ENCODE peak calls at places on chromosomes 3 and 15, in five cellular contexts. J is coronary artery, F is left ventricle myocardium inferior, E is lower leg skin, H is A549. G is an unnamed sample.

GRCh38 chr15:96046620-96047240 is 283.8 kb upstream of the NR2F2 start:
- DNase-seq in J (no peak), F (no peak), E (no peak), H (no peak), G (no peak)

GRCh38 chr3:24725514-24726255 is 231.0 kb upstream of the THRB start:
- DNase-seq in J (no peak), F (no peak), E (no peak), H (no peak), G (no peak)

GRCh38 chr3:155097009-155097349 is 16.9 kb downstream of the MME start:
- DNase-seq in J (no peak), F (no peak), E (no peak), H (no peak), G (no peak)

GRCh38 chr3:23096041-23096440 is 107.1 kb upstream of the UBE2E2 start:
- DNase-seq in J (no peak), F (no peak), E (no peak), H (peak), G (no peak)

GRCh38 chr3:29381595-29381994 is 100.7 kb downstream of the RBMS3 start:
- DNase-seq in J (no peak), F (no peak), E (no peak), H (no peak), G (no peak)

GRCh38 chr3:111776844-111777483 is 82.1 kb upstream of the PHLDB2 start:
- DNase-seq in J (no peak), F (no peak), E (no peak), H (no peak), G (no peak)

GRCh38 chr15:64686130-64686735 is 89.2 kb downstream of the RBPMS2 start:
- DNase-seq in J (no peak), F (no peak), E (no peak), H (peak), G (no peak)

GRCh38 chr3:9448643-9449042 is 51.2 kb downstream of the SETD5 start:
- DNase-seq in J (no peak), F (no peak), E (no peak), H (no peak), G (no peak)

GRCh38 chr3:186425788-186426730 is 64.0 kb upstream of the DGKG start:
- DNase-seq in J (no peak), F (no peak), E (no peak), H (peak), G (no peak)

GRCh38 chr3:37096292-37096691 is 78.1 kb downstream of the LRRFIP2 start:
- DNase-seq in J (no peak), F (no peak), E (no peak), H (peak), G (no peak)

GRCh38 chr3:172982731-172983364 is 158.2 kb downstream of the SPATA16 start:
- DNase-seq in J (no peak), F (no peak), E (no peak), H (peak), G (no peak)

GRCh38 chr3:151960956-151961580 is 87.6 kb downstream of the SUCNR1 start:
- DNase-seq in J (no peak), F (no peak), E (no peak), H (no peak), G (no peak)

GRCh38 chr3:16548721-16549120 is 35.2 kb upstream of the RFTN1 start:
- DNase-seq in J (no peak), F (no peak), E (no peak), H (no peak), G (no peak)

GRCh38 chr15:52797625-52798501 is 7.7 kb upstream of the ONECUT1 start:
- DNase-seq in J (no peak), F (no peak), E (no peak), H (no peak), G (no peak)

GRCh38 chr15:90142216-90143175 is 40.2 kb upstream of the IDH2 start:
- DNase-seq in J (no peak), F (no peak), E (no peak), H (no peak), G (no peak)

GRCh38 chr15:41648770-41649169 is 11.4 kb upstream of the MGA start:
- DNase-seq in J (no peak), F (no peak), E (no peak), H (no peak), G (no peak)

GRCh38 chr3:110027446-110027845 is 690.1 kb upstream of the DPPA4 start:
- DNase-seq in J (no peak), F (no peak), E (no peak), H (no peak), G (peak)

GRCh38 chr3:10352146-10352911 is 31.4 kb upstream of the SEC13 start:
- DNase-seq in J (no peak), F (no peak), E (no peak), H (peak), G (peak)

GRCh38 chr3:157533298-157533870 is 30.2 kb upstream of the VEPH1 start:
- DNase-seq in J (no peak), F (no peak), E (no peak), H (no peak), G (no peak)

GRCh38 chr3:31945738-31946052 is 35.4 kb downstream of the OSBPL10 start:
- DNase-seq in J (no peak), F (no peak), E (no peak), H (no peak), G (no peak)

GRCh38 chr15:78457101-78457500 is 19.1 kb downstream of the IREB2 start:
- DNase-seq in J (no peak), F (no peak), E (no peak), H (peak), G (no peak)

GRCh38 chr3:8416965-8417364 is 84.7 kb upstream of the LMCD1 start:
- DNase-seq in J (no peak), F (no peak), E (peak), H (peak), G (no peak)

GRCh38 chr3:48999085-48999858 is 7.9 kb upstream of the WDR6 start:
- DNase-seq in J (no peak), F (no peak), E (no peak), H (no peak), G (no peak)

GRCh38 chr3:60932669-60933068 is 318.6 kb downstream of the FHIT start:
- DNase-seq in J (no peak), F (no peak), E (no peak), H (no peak), G (no peak)

GRCh38 chr3:144482876-144483275 is 511.3 kb downstream of the DIPK2A start:
- DNase-seq in J (no peak), F (no peak), E (no peak), H (no peak), G (no peak)

GRCh38 chr3:104198136-104198535 is 1168.6 kb upstream of the ALCAM start:
- DNase-seq in J (no peak), F (no peak), E (no peak), H (no peak), G (no peak)

GRCh38 chr3:73511555-73511954 is 113.2 kb downstream of the PDZRN3 start:
- DNase-seq in J (no peak), F (no peak), E (no peak), H (no peak), G (no peak)

GRCh38 chr15:66744610-66745279 is 42.7 kb downstream of the SMAD6 start:
- DNase-seq in J (no peak), F (no peak), E (no peak), H (no peak), G (no peak)

GRCh38 chr3:63908081-63908736 is 4.0 kb downstream of the SCAANT1 start:
- DNase-seq in J (no peak), F (no peak), E (no peak), H (peak), G (no peak)

GRCh38 chr3:193831495-193832455 is 238.8 kb downstream of the OPA1 start:
- DNase-seq in J (no peak), F (no peak), E (peak), H (no peak), G (peak)

GRCh38 chr3:72973031-72973723 is 23.4 kb upstream of the PPP4R2 start:
- DNase-seq in J (no peak), F (no peak), E (no peak), H (no peak), G (no peak)

GRCh38 chr15:61227269-61228024 is 1.7 kb downstream of the RORA start:
- DNase-seq in J (no peak), F (no peak), E (no peak), H (peak), G (peak)

GRCh38 chr15:42092666-42093445 is 1.5 kb downstream of the PLA2G4D start:
- DNase-seq in J (no peak), F (peak), E (peak), H (no peak), G (no peak)

GRCh38 chr3:128554100-128554464 is 61.1 kb upstream of the GATA2 start:
- DNase-seq in J (peak), F (no peak), E (no peak), H (peak), G (peak)

GRCh38 chr3:46867550-46867898 is 4.3 kb upstream of the MYL3 start:
- DNase-seq in J (peak), F (peak), E (peak), H (no peak), G (no peak)

GRCh38 chr3:18758047-18758704 is 333.0 kb upstream of the SATB1 start:
- DNase-seq in J (no peak), F (no peak), E (peak), H (peak), G (peak)
- TF ChIP-seq CTCF in J (no peak), F (peak), E (no peak), H (peak), G (peak)

GRCh38 chr3:40914475-40914874 is 284.8 kb upstream of the CTNNB1 start:
- DNase-seq in J (peak), F (no peak), E (no peak), H (no peak), G (no peak)
- TF ChIP-seq CTCF in J (no peak), F (no peak), E (no peak), H (no peak), G (no peak)

GRCh38 chr3:99620077-99620476 is 18.3 kb upstream of the COL8A1 start:
- DNase-seq in J (no peak), F (no peak), E (no peak), H (no peak), G (no peak)
- TF ChIP-seq CTCF in J (no peak), F (no peak), E (no peak), H (no peak), G (no peak)

DNA sequence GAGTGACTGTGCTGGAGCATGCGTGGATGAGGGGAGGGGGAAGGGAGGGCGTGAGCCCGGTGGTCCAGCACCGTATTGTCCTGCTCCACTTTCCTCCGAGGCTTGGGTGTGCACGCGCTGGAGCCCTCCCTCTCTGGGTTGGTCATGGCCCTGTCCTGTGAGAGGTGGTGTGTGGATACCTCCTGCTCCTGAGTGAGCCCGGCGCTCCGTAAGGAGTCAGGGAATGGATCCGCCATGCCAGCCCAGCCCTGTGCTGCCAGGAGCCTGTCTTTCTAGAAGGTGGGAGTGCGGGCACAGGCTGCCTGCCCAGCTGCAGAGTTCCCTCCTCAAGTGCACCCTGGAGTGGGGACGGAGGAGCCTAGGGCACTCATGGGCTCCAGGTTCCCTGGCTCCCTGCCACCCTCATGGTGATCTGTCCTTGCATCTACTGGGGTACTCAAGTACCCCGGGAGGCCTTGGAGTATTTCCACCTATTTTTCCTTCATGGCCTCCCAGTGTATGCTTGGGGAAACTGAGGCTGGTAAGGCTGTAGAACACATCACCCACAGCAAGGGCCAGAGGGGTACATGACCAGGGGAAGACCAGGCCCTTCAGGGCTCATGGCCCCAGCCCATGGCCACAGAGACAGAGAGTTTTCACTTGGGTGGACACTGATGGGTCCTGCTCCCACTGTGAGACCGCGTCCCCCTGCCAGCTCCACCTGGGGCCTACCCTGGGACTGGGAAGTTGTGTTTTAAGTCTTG is 133.1 kb downstream of the TJP1 start:
- DNase-seq in J (peak), F (no peak), E (no peak), H (no peak), G (no peak)
- TF ChIP-seq CTCF in J (no peak), F (no peak), E (no peak), H (no peak), G (no peak)

GRCh38 chr3:27720899-27721716 is 1.0 kb downstream of the EOMES start:
- DNase-seq in J (no peak), F (no peak), E (no peak), H (peak), G (no peak)
- TF ChIP-seq CTCF in J (no peak), F (no peak), E (no peak), H (no peak), G (no peak)